ENCODE peak calls at places on chromosomes 12 and 14, in seven cellular contexts. I is stimulated activated CD4-positive, alpha-beta T cell treated with anti-CD3 and anti-CD28 coated beads, Interleukin-15, amount 100 ng/mL, for 24 hours; U is GM20000; Q is HT1080; F is hypothalamus; X is HFF-Myc; O is GM04504. Y is an unnamed sample.

GRCh38 chr12:90024261-90024660 is 315.6 kb upstream of the ATP2B1 start:
- DNase-seq in Q (no peak), O (no peak), U (no peak), X (no peak), I (no peak), F (no peak), Y (no peak)

GRCh38 chr12:72346331-72346944 is 74.3 kb downstream of the TRHDE start:
- DNase-seq in I (peak), Q (peak), F (peak), X (peak), U (peak), O (peak), Y (peak)

GRCh38 chr14:106308839-106309389 is 782.5 kb downstream of the TMEM121 start:
- DNase-seq in Q (peak), X (no peak), I (peak), U (peak), F (no peak), O (no peak), Y (peak)

GRCh38 chr12:128797119-128798118 is 26.3 kb downstream of the SLC15A4 start:
- DNase-seq in I (no peak), U (peak), O (no peak), X (no peak), Q (no peak), F (no peak), Y (no peak)

GRCh38 chr14:99751539-99752485 is 41.4 kb upstream of the EML1 start:
- DNase-seq in F (no peak), U (peak), O (no peak), X (no peak), I (no peak), Q (peak), Y (no peak)

GRCh38 chr12:2944401-2945047 is 14.7 kb upstream of the TEAD4 start:
- DNase-seq in O (no peak), F (no peak), U (peak), I (peak), Q (peak), X (no peak), Y (peak)

GRCh38 chr12:53479314-53479713 is 19.9 kb downstream of the MAP3K12 start:
- DNase-seq in I (no peak), F (no peak), U (no peak), Q (no peak), X (no peak), O (no peak), Y (no peak)

GRCh38 chr14:104752338-104752734 is 611 bp upstream of the SIVA1 start:
- DNase-seq in F (no peak), X (no peak), O (no peak), U (peak), I (no peak), Q (no peak), Y (no peak)

GRCh38 chr14:104392001-104392395 is 187.6 kb upstream of the C14orf180 start:
- DNase-seq in I (no peak), U (no peak), F (no peak), Q (no peak), O (no peak), X (no peak), Y (no peak)

GRCh38 chr12:50074936-50075807 is 10.0 kb upstream of the SMARCD1 start:
- DNase-seq in Q (peak), F (peak), O (no peak), X (peak), I (peak), U (peak), Y (peak)

GRCh38 chr12:224330-224729 is 10.4 kb upstream of the SLC6A12 start:
- DNase-seq in X (no peak), F (no peak), U (no peak), O (no peak), I (no peak), Q (no peak), Y (no peak)

GRCh38 chr12:120710805-120711296 is 593 bp downstream of the UNC119B start:
- DNase-seq in X (no peak), O (no peak), I (peak), F (no peak), U (peak), Q (no peak), Y (peak)

GRCh38 chr12:83826112-83826511 is 1086.5 kb downstream of the SLC6A15 start:
- DNase-seq in Q (peak), I (peak), X (peak), O (no peak), F (no peak), U (peak), Y (no peak)

GRCh38 chr12:45232771-45233372 is 17.0 kb downstream of the ANO6 start:
- DNase-seq in U (no peak), O (peak), X (peak), Q (peak), F (no peak), I (peak), Y (no peak)

GRCh38 chr14:68968051-68968450 is 11.1 kb downstream of the ACTN1 start:
- DNase-seq in F (no peak), Q (no peak), O (no peak), I (peak), U (no peak), X (no peak), Y (no peak)